ENCODE peak calls at places on chromosomes 1 and 21, in eight cellular contexts. R, S, D, E, M, Z, U and X are unnamed samples.

GRCh38 chr21:45449658-45450502 is 44.9 kb downstream of the COL18A1 start:
- DNase-seq in R (peak), S (no peak), D (no peak), E (no peak), M (no peak), Z (no peak), U (no peak), X (no peak)

GRCh38 chr1:21511579-21512522 is 2.6 kb downstream of the ALPL start:
- DNase-seq in R (peak), S (no peak), D (peak), E (no peak), M (peak), Z (peak), U (no peak), X (no peak)

GRCh38 chr1:20279507-20279906 is 11.2 kb upstream of the VWA5B1 start:
- DNase-seq in R (no peak), S (no peak), D (no peak), E (no peak), M (peak), Z (no peak), U (no peak), X (no peak)

GRCh38 chr1:38628241-38628640 is 231.3 kb downstream of the RRAGC start:
- DNase-seq in R (no peak), S (no peak), D (no peak), E (no peak), M (no peak), Z (no peak), U (no peak), X (no peak)

GRCh38 chr1:179142889-179143299 is 61.0 kb downstream of the TOR3A start:
- DNase-seq in R (no peak), S (peak), D (no peak), E (no peak), M (peak), Z (no peak), U (no peak), X (no peak)

GRCh38 chr1:21517161-21517589 is 8.0 kb downstream of the ALPL start:
- DNase-seq in R (no peak), S (no peak), D (no peak), E (no peak), M (no peak), Z (no peak), U (no peak), X (no peak)

GRCh38 chr1:190168116-190168515 is 309.5 kb downstream of the BRINP3 start:
- DNase-seq in R (no peak), S (no peak), D (no peak), E (no peak), M (peak), Z (no peak), U (no peak), X (no peak)

GRCh38 chr1:107536266-107536665 is 395.4 kb downstream of the NTNG1 start:
- DNase-seq in R (no peak), S (no peak), D (peak), E (no peak), M (no peak), Z (no peak), U (no peak), X (no peak)

GRCh38 chr1:59685666-59686065 is 129.1 kb upstream of the HOOK1 start:
- DNase-seq in R (no peak), S (no peak), D (no peak), E (no peak), M (no peak), Z (no peak), U (peak), X (no peak)

GRCh38 chr1:198679535-198680173 is 40.8 kb downstream of the PTPRC start:
- DNase-seq in R (no peak), S (no peak), D (no peak), E (peak), M (no peak), Z (no peak), U (no peak), X (no peak)

GRCh38 chr21:42319851-42320602 is 4.8 kb upstream of the TFF3 start:
- DNase-seq in R (no peak), S (no peak), D (no peak), E (no peak), M (no peak), Z (no peak), U (no peak), X (no peak)

GRCh38 chr1:47521034-47521871 is 83.4 kb downstream of the FOXD2 start:
- DNase-seq in R (no peak), S (no peak), D (peak), E (no peak), M (peak), Z (no peak), U (no peak), X (no peak)

GRCh38 chr1:202017385-202018225 is 7.2 kb downstream of the ELF3 start:
- DNase-seq in R (no peak), S (no peak), D (peak), E (no peak), M (no peak), Z (no peak), U (peak), X (no peak)